ENCODE peak calls at places on chromosomes 2 and 18, in four cellular contexts. R is GM13976, D is left colon, X is HEK293T. H is an unnamed sample.
A peak's percentile ranks its signal among the peaks of the same experiment; 100 is the strongest.

GRCh38 chr18:41075212-41075611 is 879.8 kb upstream of the PIK3C3 start:
- DNase-seq in R (no peak), X (no peak), D (no peak), H (no peak)

GRCh38 chr2:62968668-62969067 is 82.0 kb upstream of the OTX1 start:
- DNase-seq in D (no peak), R (no peak), X (no peak), H (no peak)

GRCh38 chr18:79506191-79507075 is 110.7 kb downstream of the NFATC1 start:
- DNase-seq in D (peak; percentile 28), R (no peak), X (no peak), H (no peak)

GRCh38 chr2:30373881-30374302 is 73.2 kb upstream of the LCLAT1 start:
- DNase-seq in D (no peak), X (no peak), R (no peak), H (no peak)

GRCh38 chr2:90069290-90069894 is 1377.9 kb downstream of the RPIA start:
- DNase-seq in X (peak; percentile 54), R (peak; percentile 52), D (no peak), H (peak; percentile 26)

GRCh38 chr18:23703057-23703986 is 14.1 kb downstream of the LAMA3 start:
- DNase-seq in X (peak; percentile 66), R (peak; percentile 41), D (no peak), H (peak; percentile 35)

GRCh38 chr2:98445167-98445522 is 487 bp downstream of the INPP4A start:
- DNase-seq in D (no peak), R (peak; percentile 42), X (peak; percentile 37), H (peak; percentile 27)

GRCh38 chr2:153808675-153809074 is 63.0 kb upstream of the GALNT13 start:
- DNase-seq in D (no peak), R (no peak), X (no peak), H (no peak)

GRCh38 chr2:95530734-95531133 is 46.2 kb upstream of the TRIM43B start:
- DNase-seq in D (no peak), R (peak; percentile 60), X (no peak), H (no peak)

GRCh38 chr2:95315801-95316411 is 18.8 kb downstream of the KCNIP3 start:
- DNase-seq in X (no peak), R (no peak), D (no peak), H (no peak)

GRCh38 chr2:69214898-69215297 is 172.1 kb downstream of the GFPT1 start:
- DNase-seq in D (no peak), X (no peak), R (no peak), H (no peak)

GRCh38 chr18:11866764-11867163 is 15.6 kb downstream of the CHMP1B start:
- DNase-seq in X (no peak), D (no peak), R (no peak), H (no peak)

GRCh38 chr2:240247868-240248820 is 107.7 kb upstream of the OTOS start:
- DNase-seq in D (peak; percentile 12), R (no peak), X (no peak), H (no peak)

GRCh38 chr2:111238336-111238735 is 117.6 kb downstream of the BCL2L11 start:
- DNase-seq in D (no peak), X (no peak), R (no peak), H (no peak)

GRCh38 chr2:62565309-62565908 is 59.4 kb upstream of the TMEM17 start:
- DNase-seq in X (no peak), D (no peak), R (no peak), H (no peak)

GRCh38 chr2:9519250-9519649 is 36.4 kb downstream of the ADAM17 start:
- DNase-seq in X (no peak), D (no peak), R (no peak), H (no peak)

H was measured in adrenal gland.